ENCODE peak calls at places on chromosomes 5 and 9, in five cellular contexts. N is cardiac muscle cell, Q is right lobe of liver, K is H9, V is astrocyte of the spinal cord. B is an unnamed sample.

GRCh38 chr9:105510024-105510423 is 47.9 kb upstream of the FKTN start:
- DNase-seq in N (peak), Q (no peak), K (no peak), V (peak), B (no peak)

GRCh38 chr9:38388283-38389223 is 3.9 kb upstream of the ALDH1B1 start:
- DNase-seq in N (peak), Q (peak), K (no peak), V (no peak), B (peak)

GRCh38 chr9:86481466-86481865 is 127.3 kb upstream of the TUT7 start:
- DNase-seq in N (no peak), Q (no peak), K (no peak), V (no peak), B (no peak)

GRCh38 chr5:139660916-139661814 is 13.0 kb downstream of the CXXC5 start:
- DNase-seq in N (peak), Q (no peak), K (no peak), V (peak), B (peak)

GRCh38 chr5:83368835-83369234 is 102.7 kb upstream of the VCAN start:
- DNase-seq in N (peak), Q (no peak), K (no peak), V (no peak), B (no peak)

GRCh38 chr9:108473209-108474112 is 382.3 kb downstream of the ACTL7B start:
- DNase-seq in N (peak), Q (no peak), K (no peak), V (peak), B (no peak)

GRCh38 chr5:124841829-124842712 is 95.6 kb upstream of the ZNF608 start:
- DNase-seq in N (peak), Q (no peak), K (no peak), V (no peak), B (no peak)

GRCh38 chr9:109277451-109277850 is 43.4 kb downstream of the EPB41L4B start:
- DNase-seq in N (no peak), Q (peak), K (no peak), V (no peak), B (no peak)

GRCh38 chr9:107337676-107338590 is 54.9 kb downstream of the RAD23B start:
- DNase-seq in N (no peak), Q (no peak), K (no peak), V (no peak), B (no peak)

GRCh38 chr5:121090822-121091221 is 626.7 kb downstream of the PRR16 start:
- DNase-seq in N (peak), Q (no peak), K (no peak), V (no peak), B (no peak)

GRCh38 chr9:20811872-20812271 is 127.8 kb downstream of the FOCAD start:
- DNase-seq in N (peak), Q (no peak), K (no peak), V (peak), B (no peak)

GRCh38 chr5:25006734-25007133 is 362.0 kb upstream of the CDH10 start:
- DNase-seq in N (no peak), Q (no peak), K (no peak), V (peak), B (no peak)

GRCh38 chr9:21672762-21673161 is 129.7 kb upstream of the MTAP start:
- DNase-seq in N (no peak), Q (no peak), K (no peak), V (peak), B (no peak)

GRCh38 chr5:92504346-92504745 is 1076.7 kb downstream of the NR2F1-AS1 start:
- DNase-seq in N (no peak), Q (no peak), K (no peak), V (no peak), B (no peak)

GRCh38 chr9:83204047-83204446 is 141.1 kb upstream of the RASEF start:
- DNase-seq in N (no peak), Q (no peak), K (no peak), V (no peak), B (no peak)

GRCh38 chr9:70883056-70883455 is 238.4 kb downstream of the TRPM3 start:
- DNase-seq in N (peak), Q (no peak), K (no peak), V (peak), B (no peak)

GRCh38 chr9:91948423-91949292 is 1.4 kb downstream of the ROR2 start:
- DNase-seq in N (peak), Q (no peak), K (peak), V (no peak), B (no peak)

GRCh38 chr9:33737811-33738606 is 57.4 kb upstream of the PRSS3 start:
- DNase-seq in N (peak), Q (peak), K (peak), V (peak), B (no peak)

GRCh38 chr5:61254969-61255555 is 77.0 kb upstream of the ZSWIM6 start:
- DNase-seq in N (no peak), Q (no peak), K (no peak), V (no peak), B (no peak)

GRCh38 chr5:172956936-172957335 is 2.3 kb upstream of the RPL26L1 start:
- DNase-seq in N (no peak), Q (no peak), K (no peak), V (no peak), B (no peak)

GRCh38 chr9:104173020-104173419 is 78.9 kb downstream of the SMC2 start:
- DNase-seq in N (no peak), Q (no peak), K (no peak), V (no peak), B (no peak)

GRCh38 chr9:104177676-104178075 is 83.6 kb downstream of the SMC2 start:
- DNase-seq in N (no peak), Q (no peak), K (no peak), V (no peak), B (no peak)

DNA sequence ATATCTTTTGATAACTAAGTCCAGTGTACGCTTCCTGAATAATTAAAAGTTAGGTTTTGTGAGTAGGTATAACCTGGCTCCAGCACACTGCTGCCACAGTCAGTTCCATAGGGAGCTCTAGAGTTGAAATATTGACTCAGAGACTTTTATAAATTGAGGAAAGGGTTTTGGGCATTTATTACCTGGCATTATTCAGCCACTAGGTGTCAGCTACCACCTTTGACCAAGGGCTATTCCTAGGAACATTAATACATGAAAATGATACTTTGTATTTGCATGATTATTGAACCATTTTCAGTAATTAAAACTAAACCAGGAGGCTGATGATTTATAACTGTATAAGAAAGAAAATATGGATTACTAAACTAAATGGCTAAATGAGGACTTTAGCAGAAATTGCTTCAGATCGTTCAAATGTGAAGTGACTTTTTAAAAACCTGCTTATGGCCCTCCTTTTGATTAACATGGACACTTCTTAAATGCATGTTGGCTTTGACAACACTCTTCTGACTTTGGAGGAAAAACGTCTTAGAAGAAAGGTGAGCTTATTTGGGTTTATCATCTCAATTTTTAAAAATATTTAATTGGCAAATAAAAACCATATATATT is 83.0 kb downstream of the SMC2 start:
- DNase-seq in N (peak), Q (no peak), K (no peak), V (no peak), B (no peak)
- TF ChIP-seq CTCF in N (peak), Q (peak), K (peak), V (peak), B (no peak)

GRCh38 chr5:76104027-76104426 is 20.8 kb downstream of the SV2C start:
- DNase-seq in N (peak), Q (peak), K (peak), V (peak), B (no peak)
- TF ChIP-seq CTCF in N (no peak), Q (no peak), K (no peak), V (no peak), B (no peak)

GRCh38 chr5:64637837-64638443 is 52.4 kb upstream of the SHISAL2B start:
- DNase-seq in N (no peak), Q (no peak), K (peak), V (no peak), B (no peak)
- TF ChIP-seq CTCF in N (no peak), Q (no peak), K (peak), V (peak), B (no peak)

GRCh38 chr9:129027224-129027684 is 877 bp downstream of the SH3GLB2 start:
- DNase-seq in N (no peak), Q (no peak), K (no peak), V (no peak), B (no peak)

GRCh38 chr9:129030191-129030590 is 2.1 kb upstream of the SH3GLB2 start:
- DNase-seq in N (no peak), Q (no peak), K (no peak), V (no peak), B (no peak)

GRCh38 chr9:129026442-129027223 is 1.5 kb downstream of the SH3GLB2 start:
- DNase-seq in N (no peak), Q (no peak), K (peak), V (peak), B (no peak)

GRCh38 chr9:129027685-129028191 is 393 bp downstream of the SH3GLB2 start:
- DNase-seq in N (peak), Q (peak), K (no peak), V (no peak), B (peak)

GRCh38 chr9:129028192-129028966 is at the start of gene SH3GLB2:
- DNase-seq in N (peak), Q (peak), K (peak), V (peak), B (peak)
- TF ChIP-seq CTCF in N (peak), Q (peak), K (peak), V (peak), B (peak)

GRCh38 chr5:38667499-38667776 is 111.0 kb upstream of the LIFR start:
- DNase-seq in N (no peak), Q (no peak), K (no peak), V (no peak), B (no peak)

GRCh38 chr5:38663276-38663675 is 106.8 kb upstream of the LIFR start:
- DNase-seq in N (no peak), Q (no peak), K (no peak), V (no peak), B (no peak)

GRCh38 chr5:38670878-38671277 is 114.4 kb upstream of the LIFR start:
- DNase-seq in N (peak), Q (no peak), K (no peak), V (peak), B (peak)

GRCh38 chr5:38670066-38670465 is 113.6 kb upstream of the LIFR start:
- DNase-seq in N (no peak), Q (no peak), K (no peak), V (no peak), B (no peak)

DNA sequence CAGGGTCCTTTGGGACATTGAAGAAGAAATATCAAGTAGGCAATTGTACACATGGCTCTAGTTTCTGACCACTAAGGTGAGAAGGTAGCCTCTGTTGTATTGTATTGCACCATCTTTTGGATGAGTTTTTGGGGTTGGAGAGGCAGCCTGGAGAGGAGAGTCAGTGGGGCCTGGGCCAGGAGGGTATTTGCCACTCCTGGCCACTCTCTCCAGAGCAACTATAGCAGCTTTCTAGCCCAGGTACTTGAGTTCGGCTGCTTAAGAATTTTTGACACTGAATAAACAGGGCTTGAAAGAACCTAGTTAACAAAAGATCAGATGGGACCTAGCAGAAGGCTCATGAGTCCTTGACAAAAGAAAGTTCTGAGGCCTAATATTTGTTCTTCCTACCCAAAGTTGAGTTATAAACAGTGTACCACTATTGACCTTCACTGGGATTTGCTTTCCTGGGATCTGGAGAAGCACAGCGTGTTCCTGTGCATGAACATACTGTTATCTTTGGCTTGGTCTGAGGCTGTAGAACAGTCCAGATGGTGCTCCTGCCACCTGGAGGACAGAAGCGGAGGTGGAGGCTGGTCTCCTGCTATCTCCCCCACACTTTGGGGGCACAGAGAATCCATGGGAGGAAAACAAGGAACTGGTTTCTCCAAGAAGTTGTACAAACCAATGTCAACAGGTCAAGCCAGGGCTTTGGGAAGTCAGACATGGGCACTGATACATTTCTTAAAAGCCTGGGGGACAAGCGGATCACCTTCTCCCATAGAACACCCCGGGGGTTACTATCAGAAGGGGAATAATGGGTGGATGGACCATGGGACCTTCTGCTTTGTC is 110.4 kb upstream of the LIFR start:
- DNase-seq in N (peak), Q (no peak), K (peak), V (peak), B (peak)
- TF ChIP-seq CTCF in N (peak), Q (peak), K (peak), V (peak), B (peak)

GRCh38 chr5:127906562-127907204 is 176.9 kb upstream of the SLC12A2 start:
- DNase-seq in N (no peak), Q (no peak), K (no peak), V (no peak), B (no peak)

GRCh38 chr5:127910307-127910956 is 173.1 kb upstream of the SLC12A2 start:
- DNase-seq in N (no peak), Q (no peak), K (no peak), V (no peak), B (no peak)

GRCh38 chr5:127907907-127908306 is 175.7 kb upstream of the SLC12A2 start:
- DNase-seq in N (no peak), Q (no peak), K (no peak), V (no peak), B (no peak)

GRCh38 chr5:127909821-127910220 is 173.7 kb upstream of the SLC12A2 start:
- DNase-seq in N (no peak), Q (no peak), K (no peak), V (no peak), B (no peak)

DNA sequence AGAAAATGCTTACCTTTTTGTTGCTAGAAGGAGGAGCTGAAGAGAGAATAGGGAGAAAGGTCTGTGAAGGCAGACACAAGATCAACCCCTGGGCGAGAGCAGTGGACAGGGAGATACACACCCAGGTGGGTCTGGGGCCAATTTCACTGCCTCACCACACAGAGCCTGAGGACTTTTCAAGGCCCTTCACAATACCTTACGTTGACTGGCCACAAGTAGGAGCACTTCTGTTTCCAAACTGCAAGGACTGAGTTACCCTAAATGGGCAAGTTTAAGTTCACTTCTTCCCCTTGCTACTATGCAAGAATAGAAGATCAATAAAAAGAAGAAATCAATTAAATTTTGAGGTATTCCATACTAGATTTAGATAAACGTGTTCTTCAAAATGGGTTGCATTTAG is 174.5 kb upstream of the SLC12A2 start:
- DNase-seq in N (peak), Q (no peak), K (peak), V (peak), B (no peak)
- TF ChIP-seq CTCF in N (peak), Q (peak), K (peak), V (peak), B (no peak)

GRCh38 chr5:72326298-72326649 is 6.1 kb downstream of the PTCD2 start:
- DNase-seq in N (no peak), Q (no peak), K (no peak), V (no peak), B (no peak)
- TF ChIP-seq CTCF in N (no peak), Q (no peak), K (no peak), V (no peak), B (no peak)

GRCh38 chr5:149141224-149141956 is at the start of gene ABLIM3:
- DNase-seq in N (peak), Q (peak), K (peak), V (peak), B (peak)
- TF ChIP-seq CTCF in N (peak), Q (peak), K (peak), V (peak), B (peak)

GRCh38 chr9:23254404-23255184 is 571.4 kb downstream of the ELAVL2 start:
- DNase-seq in N (no peak), Q (no peak), K (peak), V (no peak), B (no peak)
- TF ChIP-seq CTCF in N (no peak), Q (no peak), K (peak), V (no peak), B (no peak)

GRCh38 chr5:112240011-112240410 is 179.1 kb downstream of the EPB41L4A start:
- DNase-seq in N (no peak), Q (no peak), K (no peak), V (no peak), B (no peak)

GRCh38 chr5:112234000-112234399 is 185.1 kb downstream of the EPB41L4A start:
- DNase-seq in N (no peak), Q (no peak), K (no peak), V (no peak), B (no peak)

GRCh38 chr5:112237456-112237855 is 181.6 kb downstream of the EPB41L4A start:
- DNase-seq in N (no peak), Q (no peak), K (no peak), V (no peak), B (no peak)

GRCh38 chr5:112232651-112233050 is 186.4 kb downstream of the EPB41L4A start:
- DNase-seq in N (no peak), Q (no peak), K (no peak), V (no peak), B (no peak)

DNA sequence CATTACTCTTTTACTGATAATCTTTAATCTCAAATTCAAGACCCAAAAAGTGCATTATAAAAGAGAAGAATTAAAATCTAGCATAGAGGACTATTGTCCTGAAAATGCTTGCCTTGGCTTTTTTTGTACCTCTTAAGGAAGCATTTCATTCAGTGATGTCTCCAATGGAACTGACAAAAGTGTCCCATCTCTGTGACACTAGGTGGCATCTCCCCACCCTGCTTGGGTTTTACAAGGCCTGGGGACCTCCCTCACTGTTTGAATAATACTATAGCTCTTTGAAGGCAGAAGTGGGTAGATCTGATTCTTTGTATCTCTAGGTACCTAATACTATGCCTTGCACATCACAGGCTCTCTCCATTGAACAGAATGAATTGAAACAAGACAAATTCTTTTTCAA is 180.6 kb downstream of the EPB41L4A start:
- DNase-seq in N (no peak), Q (no peak), K (no peak), V (no peak), B (no peak)
- TF ChIP-seq CTCF in N (no peak), Q (no peak), K (no peak), V (no peak), B (no peak)

B was measured in tibial nerve.